ENCODE peak calls at places on chromosomes 16 and 17, in nine cellular contexts. A is gastrocnemius medialis, S is suprapubic skin, U is A549, G is dorsolateral prefrontal cortex, W is BJ, P is left ventricle myocardium inferior, R is fibroblast of mammary gland, C is epithelial cell of proximal tubule. J is an unnamed sample.

GRCh38 chr17:66817750-66818149 is 17.2 kb upstream of the CACNG5 start:
- DNase-seq in U (no peak), S (no peak), A (no peak), R (no peak), P (no peak), C (no peak), G (no peak), W (no peak), J (no peak)

GRCh38 chr16:11405331-11406176 is 60.3 kb downstream of the RMI2 start:
- DNase-seq in P (no peak), U (peak; percentile 60), R (peak; percentile 21), A (no peak), C (no peak), S (no peak), W (no peak), G (no peak), J (peak; percentile 73)

GRCh38 chr16:17334096-17334495 is 136.7 kb downstream of the XYLT1 start:
- DNase-seq in P (no peak), A (no peak), R (peak; percentile 94), W (no peak), C (no peak), G (no peak), U (no peak), S (no peak), J (no peak)

GRCh38 chr17:8887834-8888703 is 20.6 kb upstream of the PIK3R6 start:
- DNase-seq in U (peak; percentile 69), W (no peak), P (peak; percentile 52), S (peak; percentile 40), A (no peak), G (no peak), C (no peak), R (peak; percentile 49), J (no peak)

GRCh38 chr17:51641999-51642398 is 381.7 kb downstream of the UTP18 start:
- DNase-seq in U (no peak), P (no peak), C (no peak), G (no peak), A (no peak), R (no peak), S (no peak), W (no peak), J (no peak)

GRCh38 chr17:28720247-28720996 is 637 bp downstream of the RPL23A start:
- DNase-seq in C (no peak), R (no peak), U (no peak), W (no peak), P (no peak), S (no peak), A (no peak), G (no peak), J (no peak)

GRCh38 chr16:22397459-22397858 is 23.0 kb upstream of the CDR2 start:
- DNase-seq in A (no peak), C (peak; percentile 69), P (no peak), R (peak; percentile 90), S (no peak), U (no peak), G (no peak), W (peak; percentile 93), J (no peak)

GRCh38 chr17:48575673-48576478 is 2.3 kb downstream of the HOXB4 start:
- DNase-seq in S (no peak), W (no peak), P (no peak), U (no peak), C (no peak), A (no peak), G (no peak), R (no peak), J (no peak)

GRCh38 chr17:2025622-2026309 is 632 bp upstream of the RTN4RL1 start:
- DNase-seq in R (peak; percentile 65), S (peak; percentile 84), C (no peak), A (peak; percentile 73), P (peak; percentile 78), U (peak; percentile 97), G (peak; percentile 79), W (no peak), J (peak; percentile 68)
- TF ChIP-seq CTCF in R (peak; percentile 80), S (peak; percentile 24), C (peak; percentile 90), A (peak; percentile 73), P (peak; percentile 78), U (peak; percentile 90), G (peak; percentile 45), W (peak; percentile 88), J (no peak)

GRCh38 chr17:77049440-77049839 is 91.3 kb upstream of the SEC14L1 start:
- DNase-seq in S (no peak), G (no peak), U (no peak), A (no peak), R (peak; percentile 10), P (no peak), W (no peak), C (no peak), J (no peak)
- TF ChIP-seq CTCF in S (no peak), G (no peak), U (no peak), A (no peak), R (no peak), P (no peak), W (no peak), C (peak; percentile 5), J (no peak)

DNA sequence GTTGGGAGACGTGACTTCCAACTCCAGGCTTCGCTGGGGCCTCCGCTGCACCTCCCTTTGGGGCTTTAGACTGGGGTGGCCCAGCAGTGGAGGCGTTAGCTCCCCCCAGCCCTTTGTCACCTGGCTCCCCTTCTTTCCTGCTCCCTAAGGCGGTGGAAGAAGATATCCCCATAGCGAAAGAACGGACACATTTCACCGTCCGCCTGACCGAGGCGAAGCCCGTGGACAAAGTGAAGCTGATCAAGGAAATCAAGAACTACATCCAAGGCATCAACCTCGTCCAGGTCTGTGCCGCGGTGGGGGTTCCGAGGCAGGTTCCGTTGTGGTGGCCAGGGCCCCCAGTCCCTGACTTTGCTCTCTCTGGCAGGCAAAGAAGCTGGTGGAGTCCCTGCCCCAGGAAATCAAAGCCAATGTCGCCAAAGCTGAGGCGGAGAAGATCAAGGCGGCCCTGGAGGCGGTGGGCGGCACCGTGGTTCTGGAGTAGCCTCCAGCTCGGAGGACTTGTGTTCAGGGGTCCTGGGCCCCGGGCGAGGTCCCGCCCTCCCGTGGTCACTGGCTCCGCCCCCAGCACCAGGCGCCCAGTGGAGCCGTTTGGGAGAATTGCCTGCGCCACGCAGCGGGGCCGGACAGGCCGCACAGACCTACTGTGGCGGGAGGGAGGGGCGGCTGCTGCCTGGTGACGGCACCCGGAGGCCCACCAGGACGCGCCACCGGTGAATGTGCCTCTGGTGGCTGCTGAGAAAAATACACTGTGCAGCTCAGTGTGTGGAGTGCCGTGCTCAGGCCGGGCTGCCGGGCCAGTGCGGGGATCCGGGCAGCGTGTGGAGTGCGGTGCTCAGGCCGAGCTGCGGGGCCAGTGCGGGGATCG is 3.8 kb downstream of the MRPL12 start:
- DNase-seq in A (no peak), G (peak; percentile 41), W (no peak), P (no peak), R (no peak), S (no peak), U (no peak), C (no peak), J (no peak)
- TF ChIP-seq CTCF in A (no peak), G (no peak), W (no peak), P (no peak), R (no peak), S (no peak), U (no peak), C (no peak), J (no peak)

DNA sequence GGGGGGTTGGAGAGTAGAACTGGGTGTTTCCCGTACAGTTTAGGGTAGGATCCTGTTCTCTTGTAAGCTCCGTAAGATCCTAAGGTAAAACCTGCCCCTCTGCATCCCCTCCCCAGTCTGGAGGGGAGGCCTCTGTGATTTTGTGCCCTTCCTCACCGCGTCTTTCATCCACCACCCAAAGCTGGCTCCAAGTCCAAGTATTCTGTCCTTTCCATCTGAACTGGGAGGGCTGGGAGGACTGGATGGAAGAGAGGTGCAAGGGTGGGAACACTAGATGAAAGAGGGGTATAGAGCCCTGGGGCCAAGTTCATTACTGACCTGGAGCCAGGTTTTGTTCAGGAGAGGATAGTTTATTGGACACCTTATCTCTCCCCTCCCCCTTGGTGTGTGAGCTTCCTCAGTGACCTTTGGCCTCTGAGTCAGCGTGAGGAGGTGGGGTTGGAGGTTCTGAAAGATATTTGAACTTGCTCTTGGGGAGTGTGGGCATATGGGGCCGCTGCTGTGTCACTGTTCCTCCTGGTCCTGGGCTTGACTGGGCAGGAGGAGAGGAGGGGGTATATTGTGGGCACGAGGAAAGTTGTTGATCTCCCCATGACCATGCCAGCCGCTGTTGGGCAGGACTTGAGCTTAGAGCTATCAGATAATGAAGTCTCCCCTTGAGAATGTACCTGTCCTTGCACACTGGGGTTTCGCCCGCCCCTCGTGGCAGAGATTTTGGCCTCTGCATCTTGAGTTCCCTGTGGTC is 1.6 kb downstream of the LASP1 start:
- DNase-seq in P (peak; percentile 50), R (peak; percentile 87), S (no peak), U (peak; percentile 92), C (peak; percentile 49), W (no peak), A (peak; percentile 63), G (peak; percentile 48), J (peak; percentile 74)
- TF ChIP-seq CTCF in P (no peak), R (peak; percentile 27), S (no peak), U (peak; percentile 55), C (peak; percentile 31), W (peak; percentile 12), A (no peak), G (no peak), J (no peak)

DNA sequence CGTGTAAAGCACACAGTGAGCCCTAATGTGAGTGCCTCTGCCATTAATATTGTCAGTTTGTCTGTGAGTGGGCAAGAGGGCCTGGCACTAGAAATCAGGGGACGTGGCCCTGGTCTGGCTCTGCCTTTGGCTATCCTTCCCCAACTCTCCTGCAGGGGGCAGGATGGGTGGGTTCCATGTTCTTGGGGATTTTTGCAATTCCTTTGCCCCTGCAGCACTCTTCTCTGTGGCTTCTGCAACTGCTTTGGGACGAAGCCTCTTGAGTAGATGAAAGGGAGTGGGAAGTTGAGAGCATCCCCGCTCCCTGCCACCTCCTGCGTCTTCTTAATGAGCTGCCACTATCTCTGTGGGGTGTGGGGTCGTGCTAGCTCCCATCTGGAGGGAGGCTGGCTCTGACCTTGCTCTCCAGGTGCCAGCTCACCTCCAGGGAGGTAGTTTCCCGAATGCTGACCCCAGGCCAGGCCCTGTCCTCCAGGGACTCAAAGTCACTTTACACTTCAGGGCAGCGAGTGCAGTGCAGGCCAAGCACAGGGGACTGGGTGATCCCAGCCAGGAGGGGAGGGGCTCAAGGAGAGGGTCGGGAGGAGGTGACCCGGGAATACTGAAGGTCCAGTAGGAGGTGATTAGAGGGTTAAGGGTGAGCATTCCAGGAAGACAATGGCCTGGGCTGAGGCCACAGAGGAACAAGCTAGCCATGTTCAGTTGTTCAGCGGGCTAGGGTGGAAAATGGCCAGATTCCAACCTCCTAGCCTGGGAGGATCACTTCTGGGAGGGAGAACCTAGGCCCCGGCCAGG is 121.0 kb upstream of the NLRP1 start:
- DNase-seq in R (no peak), A (no peak), C (no peak), S (no peak), P (no peak), W (no peak), U (peak; percentile 28), G (no peak), J (peak; percentile 32)
- TF ChIP-seq CTCF in R (peak; percentile 35), A (no peak), C (peak; percentile 54), S (no peak), P (peak; percentile 29), W (peak; percentile 39), U (peak; percentile 19), G (no peak), J (peak; percentile 31)

GRCh38 chr17:39527220-39527813 is 66.0 kb downstream of the CDK12 start:
- DNase-seq in R (peak; percentile 10), C (no peak), A (no peak), W (no peak), S (no peak), U (no peak), G (no peak), P (no peak), J (no peak)
- TF ChIP-seq CTCF in R (peak; percentile 36), C (peak; percentile 69), A (peak; percentile 16), W (peak; percentile 46), S (no peak), U (peak; percentile 60), G (peak; percentile 28), P (peak; percentile 62), J (peak; percentile 42)

J was measured in GM20000.